ENCODE peak calls at places on chromosomes 12 and 14, in five cellular contexts. One of them, this sample, is unnamed.
A peak's percentile ranks its signal among the peaks of the same experiment; 100 is the strongest.

GRCh38 chr12:69385038-69385437 is 25.5 kb downstream of the YEATS4 start:
- DNase-seq in uterus: no peak
- DNase-seq in heart left ventricle: no peak
- DNase-seq in A549: no peak
- DNase-seq in body of pancreas: no peak
- DNase-seq in this sample: no peak

GRCh38 chr12:58804749-58805148 is 115.6 kb downstream of the LRIG3 start:
- DNase-seq in body of pancreas: no peak
- DNase-seq in uterus: no peak
- DNase-seq in heart left ventricle: no peak
- DNase-seq in A549: peak; percentile 23
- DNase-seq in this sample: no peak

GRCh38 chr12:25251749-25252148 is 1.0 kb upstream of the KRAS start:
- DNase-seq in uterus: no peak
- DNase-seq in heart left ventricle: no peak
- DNase-seq in A549: no peak
- DNase-seq in body of pancreas: no peak
- DNase-seq in this sample: no peak

GRCh38 chr12:4664111-4664510 is 15.2 kb downstream of the NDUFA9 start:
- DNase-seq in uterus: no peak
- DNase-seq in body of pancreas: no peak
- DNase-seq in heart left ventricle: no peak
- DNase-seq in A549: no peak
- DNase-seq in this sample: no peak

GRCh38 chr12:40946612-40947194 is 241.4 kb upstream of the PDZRN4 start:
- DNase-seq in body of pancreas: no peak
- DNase-seq in uterus: no peak
- DNase-seq in heart left ventricle: no peak
- DNase-seq in A549: peak; percentile 51
- DNase-seq in this sample: no peak

GRCh38 chr14:61894452-61895077 is 132.3 kb downstream of the SNAPC1 start:
- DNase-seq in A549: peak; percentile 69
- DNase-seq in heart left ventricle: peak; percentile 57
- DNase-seq in uterus: no peak
- DNase-seq in body of pancreas: peak; percentile 76
- DNase-seq in this sample: peak; percentile 35

GRCh38 chr14:100894416-100894815 is 9.1 kb downstream of the RTL1 start:
- DNase-seq in heart left ventricle: no peak
- DNase-seq in uterus: no peak
- DNase-seq in A549: no peak
- DNase-seq in body of pancreas: no peak
- DNase-seq in this sample: no peak

GRCh38 chr14:61266436-61267220 is 14.5 kb downstream of the TMEM30B start:
- DNase-seq in body of pancreas: no peak
- DNase-seq in A549: no peak
- DNase-seq in uterus: no peak
- DNase-seq in heart left ventricle: no peak
- DNase-seq in this sample: no peak

GRCh38 chr14:92280554-92281262 is 42.3 kb upstream of the SLC24A4 start:
- DNase-seq in uterus: no peak
- DNase-seq in A549: no peak
- DNase-seq in heart left ventricle: no peak
- DNase-seq in body of pancreas: no peak
- DNase-seq in this sample: no peak

GRCh38 chr12:52191841-52192791 is at the start of gene KRT80:
- DNase-seq in uterus: peak; percentile 92
- DNase-seq in A549: peak; percentile 99
- DNase-seq in body of pancreas: peak; percentile 97
- DNase-seq in heart left ventricle: peak; percentile 89
- DNase-seq in this sample: peak; percentile 97

GRCh38 chr12:123237646-123238329 is 4.6 kb downstream of the MTRFR start:
- DNase-seq in heart left ventricle: peak; percentile 67
- DNase-seq in A549: peak; percentile 75
- DNase-seq in uterus: peak; percentile 67
- DNase-seq in body of pancreas: peak; percentile 68
- DNase-seq in this sample: peak; percentile 60

GRCh38 chr12:34393821-34394150 is 371.5 kb downstream of the ALG10 start:
- DNase-seq in A549: no peak
- DNase-seq in heart left ventricle: peak; percentile 14
- DNase-seq in body of pancreas: no peak
- DNase-seq in uterus: no peak
- DNase-seq in this sample: no peak
- H3K27ac ChIP-seq in A549: no peak overlapping the region
- H3K27ac ChIP-seq in heart left ventricle: no peak overlapping the region
- H3K27ac ChIP-seq in body of pancreas: no peak overlapping the region
- H3K27ac ChIP-seq in uterus: no peak overlapping the region
- H3K27ac ChIP-seq in this sample: no peak overlapping the region

GRCh38 chr12:60494249-60494648 is 898.4 kb downstream of the SLC16A7 start:
- DNase-seq in A549: peak; percentile 52
- DNase-seq in heart left ventricle: no peak
- DNase-seq in uterus: no peak
- DNase-seq in body of pancreas: peak; percentile 5
- DNase-seq in this sample: no peak
- TF ChIP-seq CTCF in A549: peak; percentile 59
- TF ChIP-seq CTCF in heart left ventricle: peak; percentile 32
- TF ChIP-seq CTCF in uterus: no peak
- TF ChIP-seq CTCF in body of pancreas: peak; percentile 53
- TF ChIP-seq CTCF in this sample: peak; percentile 15

DNA sequence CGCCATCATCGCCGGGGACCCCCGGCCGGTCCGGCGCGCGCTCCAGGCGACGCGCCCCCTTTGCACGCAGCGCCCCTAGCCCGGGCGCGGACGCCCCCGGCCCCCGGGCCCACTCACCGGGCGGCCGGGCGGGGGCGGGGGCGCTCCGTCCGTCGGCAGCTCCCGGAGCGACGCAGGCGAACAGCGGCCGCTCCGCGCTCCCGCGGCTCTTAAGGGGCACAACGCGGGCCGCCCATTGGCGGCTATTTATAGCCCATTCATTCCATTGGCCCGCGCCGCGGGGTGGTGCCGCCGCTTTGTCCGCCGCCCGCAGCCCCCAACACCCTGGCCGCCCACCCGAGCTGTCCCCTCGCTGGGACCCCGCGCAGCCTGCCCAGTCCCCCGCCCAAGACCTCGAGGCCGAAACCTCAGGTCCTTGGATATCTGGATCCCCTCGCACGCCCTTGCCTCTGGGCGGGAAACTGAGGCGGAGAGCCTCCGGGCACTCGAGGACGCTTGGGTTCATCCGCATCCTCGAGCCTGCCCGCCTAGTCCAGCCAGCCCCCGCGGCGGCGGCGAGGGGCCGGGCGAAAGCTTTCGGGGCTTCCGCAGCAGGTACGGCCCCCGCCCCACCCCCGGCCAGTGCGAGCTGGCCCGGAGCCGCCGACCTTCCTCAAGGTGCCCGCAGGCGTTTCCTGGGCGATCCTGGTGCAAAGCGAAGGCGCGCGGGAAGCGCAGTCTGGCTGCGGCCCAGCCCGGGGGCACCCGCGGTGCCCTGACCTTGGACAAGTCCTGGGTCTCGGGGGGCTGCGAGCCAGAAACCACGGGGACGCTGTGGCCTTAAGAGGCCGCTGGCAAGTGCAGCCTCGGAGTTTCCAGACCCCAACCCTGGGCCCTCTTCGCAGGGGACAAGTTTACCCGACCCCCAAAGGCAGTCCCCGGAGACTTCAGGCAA is at the start of gene CKB:
- DNase-seq in heart left ventricle: peak; percentile 83
- DNase-seq in A549: peak; percentile 72
- DNase-seq in body of pancreas: peak; percentile 62
- DNase-seq in uterus: peak; percentile 71
- DNase-seq in this sample: peak; percentile 75
- TF ChIP-seq POLR2A in heart left ventricle: peak; percentile 75
- TF ChIP-seq POLR2A in A549: peak; percentile 70
- TF ChIP-seq POLR2A in body of pancreas: peak; percentile 53
- TF ChIP-seq POLR2A in uterus: peak; percentile 79
- TF ChIP-seq POLR2A in this sample: peak; percentile 67

GRCh38 chr12:87849074-87849473 is 180.1 kb downstream of the C12orf50 start:
- DNase-seq in A549: no peak
- DNase-seq in uterus: no peak
- DNase-seq in body of pancreas: no peak
- DNase-seq in heart left ventricle: no peak
- DNase-seq in this sample: no peak
- H3K27ac ChIP-seq in A549: peak overlapping the region; percentile 56
- H3K27ac ChIP-seq in uterus: no peak overlapping the region
- H3K27ac ChIP-seq in body of pancreas: no peak overlapping the region
- H3K27ac ChIP-seq in heart left ventricle: no peak overlapping the region
- H3K27ac ChIP-seq in this sample: no peak overlapping the region

DNA sequence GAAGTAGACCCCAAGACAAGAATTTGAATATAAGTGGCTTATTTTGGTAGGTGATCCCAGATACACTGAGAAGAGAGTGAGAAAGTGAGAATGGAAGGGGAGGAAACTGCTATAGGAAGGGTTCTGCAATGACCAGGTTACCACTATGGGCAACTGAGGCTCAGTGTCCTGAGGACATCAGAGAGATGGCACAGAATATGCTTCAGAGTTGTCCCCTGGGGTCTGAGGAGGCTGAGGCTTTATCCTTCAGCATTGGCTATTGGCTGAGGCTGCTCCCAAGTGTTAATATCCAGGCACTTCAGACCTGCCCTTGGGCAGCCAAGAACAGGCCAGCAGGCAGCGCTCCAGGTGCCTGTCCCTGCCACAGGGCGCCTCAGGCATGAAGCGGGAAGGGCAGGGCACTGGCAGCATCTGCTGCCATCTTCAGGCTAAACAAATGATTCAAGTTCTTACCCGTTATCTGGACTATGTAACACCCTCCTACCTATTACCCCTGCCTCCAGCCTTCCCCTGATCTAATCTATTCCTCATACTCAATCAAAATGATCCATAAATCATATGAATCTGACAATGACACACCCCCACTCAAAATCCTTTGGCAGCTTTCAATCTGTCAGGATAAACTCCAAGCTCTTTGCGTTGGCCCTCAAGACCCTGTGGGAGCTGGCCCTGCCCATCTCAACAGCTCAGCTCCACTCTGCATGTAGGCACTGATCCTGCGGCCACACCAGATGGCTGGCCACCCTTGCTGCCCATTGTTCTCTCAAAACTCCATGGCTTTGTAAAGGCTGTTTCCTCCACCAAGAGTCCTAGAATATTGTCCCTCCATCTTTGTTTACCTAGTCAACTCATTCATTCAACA is 42.4 kb downstream of the CKAP4 start:
- DNase-seq in heart left ventricle: peak; percentile 83
- DNase-seq in A549: peak; percentile 61
- DNase-seq in uterus: no peak
- DNase-seq in body of pancreas: peak; percentile 37
- DNase-seq in this sample: no peak
- TF ChIP-seq CTCF in heart left ventricle: peak; percentile 32
- TF ChIP-seq CTCF in A549: peak; percentile 36
- TF ChIP-seq CTCF in uterus: no peak
- TF ChIP-seq CTCF in body of pancreas: no peak
- TF ChIP-seq CTCF in this sample: no peak

DNA sequence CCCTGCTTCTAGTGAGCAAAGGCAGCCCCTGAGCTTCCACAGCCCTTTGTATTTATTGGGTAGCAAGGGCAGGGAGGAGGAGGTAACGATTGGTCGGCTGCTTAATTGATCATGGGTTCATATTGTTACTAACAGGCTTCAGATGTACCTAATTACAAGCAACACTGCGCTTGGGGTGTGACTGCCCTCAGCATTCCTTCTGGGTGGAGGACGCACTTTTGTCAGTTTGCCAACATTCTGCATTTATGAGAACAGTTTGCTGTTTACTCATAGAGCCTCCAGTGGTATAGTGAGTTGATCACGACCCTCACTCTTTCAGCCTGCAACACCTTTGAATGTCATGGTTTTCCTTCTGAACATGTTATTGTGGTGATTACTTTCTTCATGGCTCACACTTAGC is 9.6 kb downstream of the TSHR start:
- DNase-seq in body of pancreas: no peak
- DNase-seq in A549: no peak
- DNase-seq in heart left ventricle: no peak
- DNase-seq in uterus: no peak
- DNase-seq in this sample: no peak
- TF ChIP-seq POLR2A in body of pancreas: no peak
- TF ChIP-seq POLR2A in A549: no peak
- TF ChIP-seq POLR2A in heart left ventricle: no peak
- TF ChIP-seq POLR2A in uterus: no peak
- TF ChIP-seq POLR2A in this sample: no peak

GRCh38 chr14:83184531-83184930 is 1650.9 kb upstream of the SEL1L start:
- DNase-seq in uterus: no peak
- DNase-seq in heart left ventricle: no peak
- DNase-seq in body of pancreas: no peak
- DNase-seq in A549: no peak
- DNase-seq in this sample: no peak
- H3K27ac ChIP-seq in uterus: no peak overlapping the region
- H3K27ac ChIP-seq in heart left ventricle: no peak overlapping the region
- H3K27ac ChIP-seq in body of pancreas: no peak overlapping the region
- H3K27ac ChIP-seq in A549: no peak overlapping the region
- H3K27ac ChIP-seq in this sample: no peak overlapping the region

DNA sequence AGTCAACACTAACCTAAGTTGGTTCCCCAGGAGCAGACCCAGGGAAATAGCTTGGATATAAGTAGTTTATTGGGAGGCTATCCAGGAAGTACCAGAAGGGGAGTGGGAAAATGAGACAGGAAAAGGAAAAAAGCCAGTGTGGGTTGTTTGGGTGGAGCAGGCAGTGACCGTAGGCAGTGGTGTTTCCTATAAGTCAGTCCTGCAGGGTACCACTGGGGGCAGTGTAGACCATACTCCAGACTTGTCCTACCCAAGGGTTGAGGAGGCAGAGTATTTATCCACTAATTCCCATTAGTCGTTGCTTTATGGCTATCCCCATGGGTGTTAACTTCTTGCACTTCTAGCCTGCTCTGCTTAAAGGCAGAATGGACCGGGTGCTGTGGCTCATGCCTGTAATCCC is 6.4 kb upstream of the CCDC60 start:
- DNase-seq in body of pancreas: no peak
- DNase-seq in heart left ventricle: peak; percentile 57
- DNase-seq in uterus: no peak
- DNase-seq in A549: peak; percentile 43
- DNase-seq in this sample: no peak
- TF ChIP-seq CTCF in body of pancreas: no peak
- TF ChIP-seq CTCF in heart left ventricle: peak; percentile 46
- TF ChIP-seq CTCF in uterus: no peak
- TF ChIP-seq CTCF in A549: no peak
- TF ChIP-seq CTCF in this sample: peak; percentile 9

GRCh38 chr14:64388533-64389243 is 535 bp downstream of the MTHFD1 start:
- DNase-seq in heart left ventricle: no peak
- DNase-seq in uterus: peak; percentile 42
- DNase-seq in A549: no peak
- DNase-seq in body of pancreas: peak; percentile 31
- DNase-seq in this sample: peak; percentile 29

GRCh38 chr14:64391986-64392385 is 3.8 kb downstream of the MTHFD1 start:
- DNase-seq in heart left ventricle: no peak
- DNase-seq in uterus: no peak
- DNase-seq in A549: no peak
- DNase-seq in body of pancreas: no peak
- DNase-seq in this sample: no peak

GRCh38 chr14:64391113-64391725 is 3.1 kb downstream of the MTHFD1 start:
- DNase-seq in heart left ventricle: no peak
- DNase-seq in body of pancreas: no peak
- DNase-seq in uterus: no peak
- DNase-seq in A549: no peak
- DNase-seq in this sample: no peak

GRCh38 chr14:64387232-64387737 is 868 bp upstream of the MTHFD1 start:
- DNase-seq in A549: peak; percentile 54
- DNase-seq in body of pancreas: no peak
- DNase-seq in uterus: no peak
- DNase-seq in heart left ventricle: no peak
- DNase-seq in this sample: peak; percentile 19

GRCh38 chr14:64387738-64388532 is at the start of gene MTHFD1:
- DNase-seq in body of pancreas: peak; percentile 99
- DNase-seq in heart left ventricle: peak; percentile 100
- DNase-seq in uterus: peak; percentile 99
- DNase-seq in A549: peak; percentile 99
- DNase-seq in this sample: peak; percentile 98
- TF ChIP-seq POLR2A in body of pancreas: peak; percentile 61
- TF ChIP-seq POLR2A in heart left ventricle: peak; percentile 34
- TF ChIP-seq POLR2A in uterus: no peak
- TF ChIP-seq POLR2A in A549: peak; percentile 78
- TF ChIP-seq POLR2A in this sample: peak; percentile 21

This sample was measured in prostate gland.